ENCODE peak calls at places on chromosomes 11 and 22, in ten cellular contexts. One of them, this sample, is unnamed.

GRCh38 chr11:88246680-88247079 is 71.4 kb upstream of the RAB38 start:
- DNase-seq in NCI-H460: no peak
- DNase-seq in mesendoderm: no peak
- DNase-seq in activated CD4-positive, alpha-beta T cell treated with anti-CD3 and anti-CD28 coated beads, Interleukin-2, amount 50 U/mL, for 48 hours: no peak
- DNase-seq in EL: peak
- DNase-seq in HEK293T: no peak
- DNase-seq in left ventricle myocardium inferior: no peak
- DNase-seq in GM03348: peak
- DNase-seq in fibroblast of the aortic adventitia: peak
- DNase-seq in substantia nigra: no peak
- DNase-seq in this sample: peak

GRCh38 chr11:70016666-70017347 is 61.3 kb upstream of the ANO1 start:
- DNase-seq in NCI-H460: no peak
- DNase-seq in mesendoderm: no peak
- DNase-seq in activated CD4-positive, alpha-beta T cell treated with anti-CD3 and anti-CD28 coated beads, Interleukin-2, amount 50 U/mL, for 48 hours: no peak
- DNase-seq in EL: peak
- DNase-seq in HEK293T: no peak
- DNase-seq in left ventricle myocardium inferior: no peak
- DNase-seq in GM03348: peak
- DNase-seq in fibroblast of the aortic adventitia: peak
- DNase-seq in substantia nigra: no peak
- DNase-seq in this sample: peak

GRCh38 chr11:23765862-23766261 is 731.0 kb upstream of the LUZP2 start:
- DNase-seq in NCI-H460: no peak
- DNase-seq in mesendoderm: no peak
- DNase-seq in activated CD4-positive, alpha-beta T cell treated with anti-CD3 and anti-CD28 coated beads, Interleukin-2, amount 50 U/mL, for 48 hours: no peak
- DNase-seq in EL: peak
- DNase-seq in HEK293T: no peak
- DNase-seq in left ventricle myocardium inferior: no peak
- DNase-seq in GM03348: peak
- DNase-seq in fibroblast of the aortic adventitia: peak
- DNase-seq in substantia nigra: no peak
- DNase-seq in this sample: peak

GRCh38 chr22:39146256-39147101 is 6.0 kb downstream of the CBX7 start:
- DNase-seq in NCI-H460: no peak
- DNase-seq in mesendoderm: no peak
- DNase-seq in activated CD4-positive, alpha-beta T cell treated with anti-CD3 and anti-CD28 coated beads, Interleukin-2, amount 50 U/mL, for 48 hours: no peak
- DNase-seq in EL: no peak
- DNase-seq in HEK293T: no peak
- DNase-seq in left ventricle myocardium inferior: no peak
- DNase-seq in GM03348: no peak
- DNase-seq in fibroblast of the aortic adventitia: no peak
- DNase-seq in substantia nigra: no peak
- DNase-seq in this sample: no peak

GRCh38 chr22:29705651-29706050 is 14.2 kb upstream of the CABP7 start:
- DNase-seq in NCI-H460: no peak
- DNase-seq in mesendoderm: no peak
- DNase-seq in activated CD4-positive, alpha-beta T cell treated with anti-CD3 and anti-CD28 coated beads, Interleukin-2, amount 50 U/mL, for 48 hours: no peak
- DNase-seq in EL: no peak
- DNase-seq in HEK293T: no peak
- DNase-seq in left ventricle myocardium inferior: no peak
- DNase-seq in GM03348: no peak
- DNase-seq in fibroblast of the aortic adventitia: no peak
- DNase-seq in substantia nigra: no peak
- DNase-seq in this sample: no peak

GRCh38 chr22:24230911-24231656 is 13.8 kb downstream of the GGT5 start:
- DNase-seq in NCI-H460: no peak
- DNase-seq in mesendoderm: peak
- DNase-seq in activated CD4-positive, alpha-beta T cell treated with anti-CD3 and anti-CD28 coated beads, Interleukin-2, amount 50 U/mL, for 48 hours: peak
- DNase-seq in EL: no peak
- DNase-seq in HEK293T: peak
- DNase-seq in left ventricle myocardium inferior: peak
- DNase-seq in GM03348: peak
- DNase-seq in fibroblast of the aortic adventitia: no peak
- DNase-seq in substantia nigra: no peak
- DNase-seq in this sample: no peak

GRCh38 chr11:70580036-70580805 is 181.9 kb downstream of the CTTN start:
- DNase-seq in NCI-H460: no peak
- DNase-seq in mesendoderm: peak
- DNase-seq in activated CD4-positive, alpha-beta T cell treated with anti-CD3 and anti-CD28 coated beads, Interleukin-2, amount 50 U/mL, for 48 hours: no peak
- DNase-seq in EL: no peak
- DNase-seq in HEK293T: no peak
- DNase-seq in left ventricle myocardium inferior: no peak
- DNase-seq in GM03348: no peak
- DNase-seq in fibroblast of the aortic adventitia: no peak
- DNase-seq in substantia nigra: no peak
- DNase-seq in this sample: peak

GRCh38 chr11:74681686-74682651 is 49.3 kb downstream of the CHRDL2 start:
- DNase-seq in NCI-H460: no peak
- DNase-seq in mesendoderm: no peak
- DNase-seq in activated CD4-positive, alpha-beta T cell treated with anti-CD3 and anti-CD28 coated beads, Interleukin-2, amount 50 U/mL, for 48 hours: no peak
- DNase-seq in EL: peak
- DNase-seq in HEK293T: no peak
- DNase-seq in left ventricle myocardium inferior: peak
- DNase-seq in GM03348: no peak
- DNase-seq in fibroblast of the aortic adventitia: no peak
- DNase-seq in substantia nigra: no peak
- DNase-seq in this sample: peak

GRCh38 chr11:17649696-17650600 is 69.4 kb upstream of the MYOD1 start:
- DNase-seq in NCI-H460: no peak
- DNase-seq in mesendoderm: peak
- DNase-seq in activated CD4-positive, alpha-beta T cell treated with anti-CD3 and anti-CD28 coated beads, Interleukin-2, amount 50 U/mL, for 48 hours: no peak
- DNase-seq in EL: peak
- DNase-seq in HEK293T: peak
- DNase-seq in left ventricle myocardium inferior: no peak
- DNase-seq in GM03348: no peak
- DNase-seq in fibroblast of the aortic adventitia: no peak
- DNase-seq in substantia nigra: no peak
- DNase-seq in this sample: peak